ENCODE peak calls at places on chromosome 10, in eight cellular contexts. W is PC-3, I is bronchial epithelial cell, P is heart left ventricle, V is lower leg skin, S is endothelial cell, G is mammary epithelial cell, Y is uterus. B is an unnamed sample.

GRCh38 chr10:52215745-52216361 is 98.2 kb upstream of the DKK1 start:
- DNase-seq in W (peak; percentile 96), P (no peak), I (peak; percentile 70), S (peak; percentile 59), V (peak; percentile 49), Y (peak; percentile 37), G (peak; percentile 57), B (peak; percentile 44)

GRCh38 chr10:9823268-9823930 is 1194.3 kb upstream of the CELF2 start:
- DNase-seq in G (no peak), W (no peak), Y (no peak), S (no peak), P (no peak), V (no peak), I (peak; percentile 56), B (no peak)

GRCh38 chr10:116263870-116264269 is 9.1 kb downstream of the GFRA1 start:
- DNase-seq in Y (no peak), I (no peak), S (no peak), V (no peak), G (no peak), P (no peak), W (peak; percentile 1), B (no peak)

GRCh38 chr10:75355706-75356105 is 45.9 kb downstream of the ZNF503 start:
- DNase-seq in G (peak; percentile 57), V (no peak), S (no peak), I (peak; percentile 41), P (no peak), W (no peak), Y (no peak), B (no peak)

GRCh38 chr10:120581496-120581895 is 124.5 kb downstream of the PLPP4 start:
- DNase-seq in P (no peak), V (no peak), W (no peak), S (no peak), I (peak; percentile 14), G (no peak), Y (no peak), B (no peak)

GRCh38 chr10:83871486-83872081 is 267.7 kb upstream of the GHITM start:
- DNase-seq in S (peak; percentile 81), G (peak; percentile 42), P (peak; percentile 76), W (peak; percentile 69), I (peak; percentile 51), V (peak; percentile 35), Y (peak; percentile 27), B (no peak)

GRCh38 chr10:70847666-70848360 is 32.1 kb downstream of the SGPL1 start:
- DNase-seq in G (no peak), I (no peak), V (no peak), Y (no peak), W (no peak), P (no peak), S (no peak), B (no peak)

GRCh38 chr10:103733002-103733419 is 122.4 kb downstream of the SH3PXD2A start:
- DNase-seq in G (no peak), I (no peak), V (no peak), Y (no peak), W (no peak), P (no peak), S (peak; percentile 42), B (no peak)

GRCh38 chr10:127878474-127879055 is 14.2 kb downstream of the CLRN3 start:
- DNase-seq in P (no peak), W (no peak), I (no peak), Y (no peak), S (no peak), G (no peak), V (no peak), B (no peak)

GRCh38 chr10:80945267-80945880 is 407.7 kb downstream of the SH2D4B start:
- DNase-seq in W (no peak), P (no peak), Y (no peak), S (peak; percentile 27), G (no peak), V (no peak), I (peak; percentile 5), B (no peak)

GRCh38 chr10:13820119-13820518 is 233.4 kb downstream of the PRPF18 start:
- DNase-seq in Y (no peak), P (no peak), G (no peak), V (no peak), I (no peak), S (no peak), W (no peak), B (no peak)

GRCh38 chr10:23955456-23955855 is 253.5 kb upstream of the KIAA1217 start:
- DNase-seq in I (no peak), W (no peak), Y (no peak), V (no peak), S (no peak), P (no peak), G (no peak), B (no peak)

GRCh38 chr10:23945845-23946244 is 263.1 kb upstream of the KIAA1217 start:
- DNase-seq in G (no peak), V (no peak), W (no peak), S (no peak), Y (no peak), P (no peak), I (no peak), B (no peak)

DNA sequence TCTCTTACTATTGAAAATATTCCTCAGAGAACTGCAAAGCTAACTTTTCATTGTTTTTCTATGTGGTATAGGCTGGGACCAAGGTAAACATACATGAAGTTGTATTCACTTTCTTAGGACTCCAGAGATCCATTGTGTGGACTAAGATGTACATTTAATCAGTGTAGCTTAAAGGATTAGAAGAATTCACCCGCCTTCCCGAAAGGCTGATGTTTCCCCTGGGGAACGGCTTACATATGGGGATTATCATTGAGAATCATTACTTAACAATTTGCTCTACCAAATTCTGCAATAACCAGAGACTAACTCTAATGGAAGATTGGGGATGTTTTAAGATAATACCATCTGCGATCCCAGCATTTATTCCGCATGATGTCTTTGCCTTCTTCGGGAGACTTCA is 257.1 kb upstream of the KIAA1217 start:
- DNase-seq in I (no peak), S (no peak), W (no peak), G (no peak), Y (no peak), V (no peak), P (no peak), B (no peak)
- TF ChIP-seq CTCF in I (no peak), S (no peak), W (no peak), G (no peak), Y (no peak), V (no peak), P (no peak), B (no peak)

GRCh38 chr10:132184816-132185593 is 1.7 kb upstream of the DPYSL4 start:
- DNase-seq in P (peak; percentile 35), G (no peak), W (no peak), S (no peak), V (no peak), I (no peak), Y (no peak), B (no peak)

GRCh38 chr10:132185601-132186487 is 904 bp upstream of the DPYSL4 start:
- DNase-seq in S (peak; percentile 53), P (peak; percentile 67), V (no peak), G (peak; percentile 42), Y (no peak), W (peak; percentile 66), I (peak; percentile 3), B (no peak)

GRCh38 chr10:132187421-132188138 is 832 bp downstream of the DPYSL4 start:
- DNase-seq in I (no peak), W (no peak), S (peak; percentile 28), P (peak; percentile 62), V (no peak), Y (no peak), G (no peak), B (no peak)

GRCh38 chr10:132188331-132188730 is 1.6 kb downstream of the DPYSL4 start:
- DNase-seq in S (no peak), G (no peak), W (no peak), I (no peak), P (peak; percentile 35), Y (no peak), V (no peak), B (no peak)

DNA sequence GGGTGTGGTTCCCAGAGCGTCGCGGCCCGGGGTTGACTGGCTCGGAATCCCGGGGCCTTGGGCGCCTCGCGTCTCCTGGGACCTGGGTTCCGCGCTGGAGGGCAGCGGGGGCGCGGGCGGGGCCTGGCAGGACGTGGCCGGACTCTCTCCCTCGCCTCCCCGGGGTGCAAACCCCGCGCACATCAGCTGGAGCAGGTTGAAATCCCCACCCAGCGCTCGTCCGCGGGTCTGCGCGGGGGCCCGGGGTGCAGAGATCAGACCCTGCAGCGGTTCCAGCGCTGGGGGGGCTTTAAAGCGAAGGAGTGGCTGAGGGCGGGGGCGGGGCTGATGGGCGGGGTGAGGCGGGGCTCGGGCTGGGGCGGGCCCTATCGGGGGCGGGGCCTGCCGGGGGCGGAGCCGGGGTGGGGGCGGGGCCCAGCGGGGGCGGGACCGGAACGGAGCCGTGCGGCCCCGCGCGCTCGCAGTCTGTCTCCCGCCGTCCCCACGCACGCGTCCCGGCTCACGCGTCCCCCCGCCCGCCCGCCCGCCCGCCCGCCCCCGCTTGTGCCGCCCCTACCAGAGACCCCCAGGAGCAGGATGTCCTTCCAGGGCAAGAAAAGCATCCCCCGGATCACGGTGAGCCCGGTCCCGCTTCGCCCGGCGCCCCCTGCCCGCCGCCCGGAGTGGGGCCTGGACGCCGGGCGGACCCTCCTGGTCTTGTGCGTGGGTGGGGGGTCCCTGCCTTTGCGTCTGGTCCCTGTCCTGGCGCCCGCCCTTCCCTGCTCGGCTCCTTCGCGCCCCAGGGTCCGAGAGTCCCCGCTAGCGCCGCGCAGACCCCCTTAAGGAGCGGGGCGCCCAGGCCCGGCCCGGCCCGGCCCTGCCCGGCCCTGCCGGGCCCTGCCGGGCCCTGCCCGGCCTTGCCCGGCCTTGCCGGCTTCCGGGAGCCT is at the start of gene DPYSL4:
- DNase-seq in S (no peak), Y (no peak), P (peak; percentile 60), V (no peak), I (no peak), G (no peak), W (peak; percentile 10), B (no peak)
- TF ChIP-seq CTCF in S (no peak), Y (no peak), P (no peak), V (no peak), I (no peak), G (no peak), W (no peak), B (no peak)

DNA sequence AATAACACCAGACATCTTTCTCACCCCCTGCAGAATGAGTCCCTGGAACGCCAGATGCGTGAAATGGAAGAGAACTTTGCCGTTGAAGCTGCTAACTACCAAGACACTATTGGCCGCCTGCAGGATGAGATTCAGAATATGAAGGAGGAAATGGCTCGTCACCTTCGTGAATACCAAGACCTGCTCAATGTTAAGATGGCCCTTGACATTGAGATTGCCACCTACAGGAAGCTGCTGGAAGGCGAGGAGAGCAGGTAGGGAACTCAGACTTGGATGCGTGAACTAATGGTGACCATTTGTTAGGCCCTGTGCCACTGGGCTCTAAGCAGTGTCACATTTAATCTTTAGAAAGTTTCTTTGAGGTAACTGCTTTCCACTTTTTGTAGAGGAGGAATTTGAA is 7.1 kb downstream of the VIM start:
- DNase-seq in V (no peak), I (no peak), S (no peak), W (no peak), P (no peak), Y (no peak), G (no peak), B (no peak)
- TF ChIP-seq CTCF in V (no peak), I (no peak), S (no peak), W (peak; percentile 27), P (peak; percentile 8), Y (no peak), G (peak; percentile 23), B (peak; percentile 26)

DNA sequence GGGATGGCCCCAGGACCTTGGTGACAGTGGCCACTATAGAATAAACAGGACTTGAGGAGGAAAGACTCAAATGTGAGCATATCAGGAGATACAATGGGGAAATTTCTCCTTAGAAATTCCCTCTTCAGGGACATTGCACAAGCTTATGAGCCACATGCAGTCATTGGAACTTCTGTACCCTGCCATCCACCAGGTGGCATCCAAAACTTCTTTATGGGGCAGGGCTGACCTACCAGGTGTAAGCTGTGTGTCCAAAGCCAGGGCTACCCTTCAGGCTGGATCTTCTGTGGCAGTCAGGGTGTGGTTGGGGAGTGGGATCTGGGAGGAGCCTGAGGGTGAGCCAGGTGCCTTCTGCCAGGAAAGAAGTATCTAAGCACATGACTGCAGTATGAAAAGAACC is 36.6 kb upstream of the LRRC18 start:
- DNase-seq in W (peak; percentile 73), I (peak; percentile 18), S (peak; percentile 35), V (no peak), P (no peak), Y (no peak), G (peak; percentile 5), B (no peak)
- TF ChIP-seq CTCF in W (peak; percentile 80), I (peak; percentile 28), S (no peak), V (no peak), P (peak; percentile 53), Y (peak; percentile 9), G (no peak), B (peak; percentile 38)